ENCODE peak calls at places on chromosomes 12 and 14, in nine cellular contexts. C is stimulated activated CD8-positive, alpha-beta memory T cell treated with anti-CD3 and anti-CD28 coated beads, Interleukin-2, amount 100 ng/mL, for 1 hour; X is CD4-positive, alpha-beta T cell; T is NCI-H2081; J is ovary; K is hypothalamus; P is neural progenitor cell; N is NCI-H1417; H is naive thymus-derived CD8-positive, alpha-beta T cell. Q is an unnamed sample.
A peak's percentile ranks its signal among the peaks of the same experiment; 100 is the strongest.

GRCh38 chr12:52608826-52609630 is 7.8 kb upstream of the KRT72 start:
- DNase-seq in C (no peak), X (no peak), T (no peak), J (no peak), K (no peak), P (no peak), N (no peak), H (no peak), Q (no peak)

GRCh38 chr14:37550511-37550910 is 44.5 kb downstream of the FOXA1 start:
- DNase-seq in C (no peak), X (no peak), T (no peak), J (no peak), K (no peak), P (no peak), N (no peak), H (no peak), Q (no peak)

GRCh38 chr12:124396544-124397398 is 101.9 kb downstream of the RFLNA start:
- DNase-seq in C (no peak), X (no peak), T (peak; percentile 41), J (peak; percentile 48), K (peak; percentile 56), P (no peak), N (peak; percentile 74), H (no peak), Q (no peak)

GRCh38 chr12:123897221-123897620 is 75.4 kb downstream of the CCDC92 start:
- DNase-seq in C (no peak), X (no peak), T (no peak), J (no peak), K (no peak), P (no peak), N (no peak), H (no peak), Q (no peak)

GRCh38 chr14:32818576-32818975 is 120.1 kb upstream of the NPAS3 start:
- DNase-seq in C (no peak), X (no peak), T (no peak), J (no peak), K (no peak), P (no peak), N (no peak), H (no peak), Q (no peak)

GRCh38 chr12:42162198-42162597 is 17.5 kb upstream of the GXYLT1 start:
- DNase-seq in C (no peak), X (no peak), T (no peak), J (no peak), K (no peak), P (no peak), N (no peak), H (no peak), Q (no peak)

GRCh38 chr12:40692617-40693502 is 621 bp downstream of the CNTN1 start:
- DNase-seq in C (no peak), X (no peak), T (peak; percentile 45), J (peak; percentile 46), K (peak; percentile 28), P (peak; percentile 37), N (peak; percentile 90), H (no peak), Q (no peak)

GRCh38 chr12:68940731-68941130 is 7.8 kb upstream of the CPM start:
- DNase-seq in C (no peak), X (no peak), T (no peak), J (no peak), K (no peak), P (no peak), N (no peak), H (no peak), Q (no peak)

GRCh38 chr12:13465641-13466040 is 269.1 kb downstream of the EMP1 start:
- DNase-seq in C (no peak), X (no peak), T (no peak), J (no peak), K (no peak), P (no peak), N (no peak), H (no peak), Q (no peak)

GRCh38 chr12:25830456-25830855 is 128.0 kb upstream of the RASSF8 start:
- DNase-seq in C (no peak), X (no peak), T (no peak), J (no peak), K (no peak), P (no peak), N (no peak), H (no peak), Q (no peak)

GRCh38 chr12:14619731-14620501 is 52.2 kb upstream of the PLBD1 start:
- DNase-seq in C (no peak), X (no peak), T (no peak), J (no peak), K (no peak), P (no peak), N (no peak), H (no peak), Q (no peak)

GRCh38 chr12:121713257-121714155 is 954 bp downstream of the TMEM120B start:
- DNase-seq in C (no peak), X (no peak), T (no peak), J (peak; percentile 59), K (no peak), P (no peak), N (no peak), H (no peak), Q (no peak)

GRCh38 chr14:106277503-106277902 is 751.1 kb downstream of the TMEM121 start:
- DNase-seq in C (no peak), X (no peak), T (no peak), J (no peak), K (no peak), P (no peak), N (no peak), H (no peak), Q (no peak)

GRCh38 chr14:94769413-94770250 is at the start of gene GSC:
- DNase-seq in C (no peak), X (no peak), T (no peak), J (peak; percentile 21), K (peak; percentile 22), P (peak; percentile 92), N (no peak), H (no peak), Q (no peak)

GRCh38 chr12:110637869-110638441 is 24.0 kb downstream of the TCTN1 start:
- DNase-seq in C (no peak), X (no peak), T (no peak), J (no peak), K (no peak), P (no peak), N (no peak), H (no peak), Q (no peak)